ENCODE peak calls at places on chromosome 7, in nine cellular contexts. T, Y, X, N, L, R, K, S and Q are unnamed samples.

GRCh38 chr7:12210179-12211053 is 678 bp upstream of the TMEM106B start:
- DNase-seq in L (peak; percentile 50), N (no peak), R (no peak), Y (peak; percentile 73), S (no peak), X (no peak), T (peak; percentile 46), K (peak; percentile 4), Q (no peak)

GRCh38 chr7:92763636-92764423 is 72.5 kb downstream of the CDK6 start:
- DNase-seq in R (peak; percentile 86), K (no peak), T (no peak), S (no peak), Y (no peak), L (no peak), X (no peak), N (no peak), Q (peak; percentile 66)

GRCh38 chr7:133781481-133782090 is 345.6 kb upstream of the LRGUK start:
- DNase-seq in R (no peak), T (no peak), N (no peak), Y (no peak), L (no peak), X (no peak), S (no peak), K (no peak), Q (no peak)

GRCh38 chr7:68754414-68754813 is 843.9 kb upstream of the AUTS2 start:
- DNase-seq in X (no peak), R (no peak), S (no peak), K (no peak), T (no peak), L (no peak), Y (no peak), N (no peak), Q (no peak)

GRCh38 chr7:157010588-157011332 is at the start of gene MNX1:
- DNase-seq in Y (peak; percentile 92), N (peak; percentile 87), R (no peak), L (no peak), X (no peak), S (peak; percentile 33), K (no peak), T (peak; percentile 32), Q (peak; percentile 8)

GRCh38 chr7:124566576-124566975 is 199.0 kb downstream of the GPR37 start:
- DNase-seq in R (peak; percentile 11), N (no peak), Y (no peak), X (no peak), K (no peak), S (no peak), T (no peak), L (no peak), Q (no peak)

GRCh38 chr7:132941433-132941832 is 140.5 kb downstream of the CHCHD3 start:
- DNase-seq in S (no peak), X (no peak), L (no peak), T (no peak), Y (no peak), N (no peak), R (no peak), K (no peak), Q (no peak)

GRCh38 chr7:102823715-102824114 is 74.9 kb downstream of the FAM185A start:
- DNase-seq in R (peak; percentile 48), Y (no peak), S (no peak), T (no peak), X (no peak), K (no peak), L (no peak), N (no peak), Q (no peak)

GRCh38 chr7:116828281-116828680 is 34.1 kb upstream of the CAPZA2 start:
- DNase-seq in R (no peak), S (no peak), K (no peak), T (no peak), X (no peak), L (no peak), Y (no peak), N (no peak), Q (no peak)

GRCh38 chr7:18520450-18521235 is 25.1 kb downstream of the HDAC9 start:
- DNase-seq in K (no peak), R (peak; percentile 47), L (no peak), Y (no peak), S (no peak), T (no peak), X (no peak), N (no peak), Q (peak; percentile 64)

GRCh38 chr7:146115665-146116451 is 743 bp upstream of the CNTNAP2 start:
- DNase-seq in L (peak; percentile 44), N (peak; percentile 84), T (no peak), S (no peak), K (peak; percentile 50), X (peak; percentile 70), R (peak; percentile 48), Y (peak; percentile 68), Q (peak; percentile 7)

GRCh38 chr7:139423091-139423490 is 60.4 kb downstream of the KLRG2 start:
- DNase-seq in N (no peak), S (no peak), X (no peak), R (peak; percentile 18), Y (no peak), K (no peak), T (no peak), L (no peak), Q (peak; percentile 95)

GRCh38 chr7:97187067-97187466 is 69.6 kb downstream of the SDHAF3 start:
- DNase-seq in L (no peak), S (no peak), X (no peak), T (no peak), R (peak; percentile 45), N (no peak), K (no peak), Y (no peak), Q (peak; percentile 65)